ENCODE peak calls at places on chromosome 2, in nine cellular contexts. Z, C, J, I, H, E, M, Y and F are unnamed samples.

GRCh38 chr2:202624133-202624532 is 10.6 kb upstream of the FAM117B start:
- DNase-seq in Z (no peak), C (no peak), J (no peak), I (no peak), H (no peak), E (no peak), M (no peak), Y (no peak), F (no peak)

GRCh38 chr2:36705326-36706020 is 9.0 kb downstream of the VIT start:
- DNase-seq in Z (no peak), C (no peak), J (no peak), I (no peak), H (no peak), E (no peak), M (no peak), Y (peak), F (no peak)

GRCh38 chr2:47008381-47009280 is 93.0 kb upstream of the MCFD2 start:
- DNase-seq in Z (no peak), C (no peak), J (no peak), I (peak), H (peak), E (no peak), M (no peak), Y (peak), F (peak)

GRCh38 chr2:238523158-238524110 is 96.7 kb downstream of the ASB1 start:
- DNase-seq in Z (no peak), C (no peak), J (no peak), I (peak), H (no peak), E (no peak), M (no peak), Y (peak), F (no peak)

GRCh38 chr2:54191361-54192130 is 64.5 kb downstream of the TSPYL6 start:
- DNase-seq in Z (no peak), C (no peak), J (no peak), I (no peak), H (no peak), E (no peak), M (no peak), Y (no peak), F (no peak)

GRCh38 chr2:74893332-74893731 is 59.4 kb downstream of the HK2 start:
- DNase-seq in Z (no peak), C (no peak), J (no peak), I (no peak), H (no peak), E (no peak), M (no peak), Y (peak), F (no peak)

GRCh38 chr2:22020101-22020742 is 896.5 kb downstream of the TDRD15 start:
- DNase-seq in Z (no peak), C (no peak), J (no peak), I (no peak), H (no peak), E (no peak), M (no peak), Y (peak), F (no peak)

GRCh38 chr2:47508641-47509040 is 105.7 kb downstream of the MSH2 start:
- DNase-seq in Z (no peak), C (no peak), J (no peak), I (no peak), H (no peak), E (no peak), M (no peak), Y (no peak), F (no peak)

GRCh38 chr2:172357442-172357841 is 69.9 kb upstream of the ITGA6 start:
- DNase-seq in Z (no peak), C (no peak), J (no peak), I (no peak), H (no peak), E (no peak), M (no peak), Y (peak), F (no peak)

GRCh38 chr2:195658541-195658890 is 1.5 kb downstream of the SLC39A10 start:
- DNase-seq in Z (no peak), C (no peak), J (peak), I (peak), H (no peak), E (no peak), M (peak), Y (peak), F (no peak)

GRCh38 chr2:138035597-138036217 is 71.4 kb downstream of the HNMT start:
- DNase-seq in Z (no peak), C (no peak), J (no peak), I (no peak), H (no peak), E (no peak), M (no peak), Y (no peak), F (no peak)

GRCh38 chr2:39435974-39436591 is 1.0 kb downstream of the MAP4K3 start:
- DNase-seq in Z (no peak), C (no peak), J (no peak), I (peak), H (no peak), E (no peak), M (no peak), Y (peak), F (no peak)